ENCODE peak calls at places on chromosomes 13 and 19, in five cellular contexts. One of them, this sample, is unnamed.

GRCh38 chr19:7883105-7883504 is 5.2 kb upstream of the LRRC8E start:
- DNase-seq in AG10803: no peak
- DNase-seq in choroid plexus epithelial cell: no peak
- DNase-seq in stomach: no peak
- DNase-seq in GM06990: no peak
- DNase-seq in this sample: no peak

GRCh38 chr13:30388401-30389283 is 33.7 kb upstream of the UBE2L5 start:
- DNase-seq in AG10803: peak; percentile 82
- DNase-seq in choroid plexus epithelial cell: no peak
- DNase-seq in stomach: no peak
- DNase-seq in GM06990: no peak
- DNase-seq in this sample: no peak

GRCh38 chr13:99766641-99767045 is 204.9 kb downstream of the ZIC5 start:
- DNase-seq in AG10803: no peak
- DNase-seq in choroid plexus epithelial cell: peak; percentile 23
- DNase-seq in stomach: no peak
- DNase-seq in GM06990: no peak
- DNase-seq in this sample: no peak

GRCh38 chr13:66835040-66835628 is 395.0 kb downstream of the PCDH9 start:
- DNase-seq in AG10803: no peak
- DNase-seq in choroid plexus epithelial cell: peak; percentile 82
- DNase-seq in stomach: peak; percentile 38
- DNase-seq in GM06990: no peak
- DNase-seq in this sample: peak; percentile 40

GRCh38 chr19:6229951-6230712 is 49.6 kb downstream of the MLLT1 start:
- DNase-seq in AG10803: no peak
- DNase-seq in choroid plexus epithelial cell: no peak
- DNase-seq in stomach: no peak
- DNase-seq in GM06990: no peak
- DNase-seq in this sample: no peak

GRCh38 chr19:48874309-48875135 is 2.3 kb downstream of the PPP1R15A start:
- DNase-seq in AG10803: peak; percentile 63
- DNase-seq in choroid plexus epithelial cell: peak; percentile 44
- DNase-seq in stomach: peak; percentile 61
- DNase-seq in GM06990: no peak
- DNase-seq in this sample: peak; percentile 28

GRCh38 chr13:58144616-58145015 is 513.1 kb downstream of the PCDH17 start:
- DNase-seq in AG10803: no peak
- DNase-seq in choroid plexus epithelial cell: no peak
- DNase-seq in stomach: no peak
- DNase-seq in GM06990: no peak
- DNase-seq in this sample: no peak

GRCh38 chr13:67740871-67741475 is 510.8 kb upstream of the PCDH9 start:
- DNase-seq in AG10803: no peak
- DNase-seq in choroid plexus epithelial cell: no peak
- DNase-seq in stomach: no peak
- DNase-seq in GM06990: no peak
- DNase-seq in this sample: no peak

GRCh38 chr13:72839831-72840426 is 58.0 kb downstream of the PIBF1 start:
- DNase-seq in AG10803: peak; percentile 40
- DNase-seq in choroid plexus epithelial cell: peak; percentile 69
- DNase-seq in stomach: peak; percentile 72
- DNase-seq in GM06990: no peak
- DNase-seq in this sample: no peak

GRCh38 chr13:79995334-79995733 is 345.6 kb downstream of the SPRY2 start:
- DNase-seq in AG10803: peak; percentile 81
- DNase-seq in choroid plexus epithelial cell: peak; percentile 81
- DNase-seq in stomach: no peak
- DNase-seq in GM06990: no peak
- DNase-seq in this sample: peak; percentile 49

GRCh38 chr19:44777715-44778347 is at the start of gene CBLC:
- DNase-seq in AG10803: no peak
- DNase-seq in choroid plexus epithelial cell: no peak
- DNase-seq in stomach: peak; percentile 86
- DNase-seq in GM06990: no peak
- DNase-seq in this sample: no peak

DNA sequence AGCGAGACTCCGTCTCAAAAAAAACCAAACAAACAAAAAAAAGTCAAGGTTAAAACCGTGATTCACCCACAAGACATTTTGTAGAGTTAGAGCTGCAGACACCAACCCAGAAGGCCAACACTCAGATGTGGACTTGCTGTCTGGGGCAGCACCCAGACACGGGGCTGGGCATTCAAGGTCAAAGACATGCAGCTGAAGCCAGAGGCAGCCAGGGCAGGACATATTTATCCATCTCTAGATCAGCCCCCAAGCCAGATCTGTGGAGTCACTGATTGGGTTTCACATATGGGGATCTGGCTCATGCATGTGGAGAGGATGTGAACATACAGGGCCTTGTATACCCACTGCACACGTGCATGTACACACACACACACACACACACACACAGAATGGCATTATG is 3.6 kb downstream of the KLK15 start:
- DNase-seq in AG10803: no peak
- DNase-seq in choroid plexus epithelial cell: no peak
- DNase-seq in stomach: no peak
- DNase-seq in GM06990: no peak
- DNase-seq in this sample: no peak
- H3K4me3 ChIP-seq in AG10803: no peak overlapping the region
- H3K4me3 ChIP-seq in choroid plexus epithelial cell: no peak overlapping the region
- H3K4me3 ChIP-seq in stomach: no peak overlapping the region
- H3K4me3 ChIP-seq in GM06990: no peak overlapping the region
- H3K4me3 ChIP-seq in this sample: no peak overlapping the region

GRCh38 chr19:33204136-33204973 is 10.2 kb downstream of the LRP3 start:
- DNase-seq in AG10803: no peak
- DNase-seq in choroid plexus epithelial cell: no peak
- DNase-seq in stomach: no peak
- DNase-seq in GM06990: no peak
- DNase-seq in this sample: no peak

GRCh38 chr19:33201886-33202545 is 7.9 kb downstream of the LRP3 start:
- DNase-seq in AG10803: no peak
- DNase-seq in choroid plexus epithelial cell: no peak
- DNase-seq in stomach: no peak
- DNase-seq in GM06990: no peak
- DNase-seq in this sample: no peak

GRCh38 chr19:33201473-33201872 is 7.3 kb downstream of the LRP3 start:
- DNase-seq in AG10803: no peak
- DNase-seq in choroid plexus epithelial cell: no peak
- DNase-seq in stomach: no peak
- DNase-seq in GM06990: no peak
- DNase-seq in this sample: no peak

GRCh38 chr19:33203529-33203928 is 9.4 kb downstream of the LRP3 start:
- DNase-seq in AG10803: no peak
- DNase-seq in choroid plexus epithelial cell: no peak
- DNase-seq in stomach: no peak
- DNase-seq in GM06990: no peak
- DNase-seq in this sample: no peak

DNA sequence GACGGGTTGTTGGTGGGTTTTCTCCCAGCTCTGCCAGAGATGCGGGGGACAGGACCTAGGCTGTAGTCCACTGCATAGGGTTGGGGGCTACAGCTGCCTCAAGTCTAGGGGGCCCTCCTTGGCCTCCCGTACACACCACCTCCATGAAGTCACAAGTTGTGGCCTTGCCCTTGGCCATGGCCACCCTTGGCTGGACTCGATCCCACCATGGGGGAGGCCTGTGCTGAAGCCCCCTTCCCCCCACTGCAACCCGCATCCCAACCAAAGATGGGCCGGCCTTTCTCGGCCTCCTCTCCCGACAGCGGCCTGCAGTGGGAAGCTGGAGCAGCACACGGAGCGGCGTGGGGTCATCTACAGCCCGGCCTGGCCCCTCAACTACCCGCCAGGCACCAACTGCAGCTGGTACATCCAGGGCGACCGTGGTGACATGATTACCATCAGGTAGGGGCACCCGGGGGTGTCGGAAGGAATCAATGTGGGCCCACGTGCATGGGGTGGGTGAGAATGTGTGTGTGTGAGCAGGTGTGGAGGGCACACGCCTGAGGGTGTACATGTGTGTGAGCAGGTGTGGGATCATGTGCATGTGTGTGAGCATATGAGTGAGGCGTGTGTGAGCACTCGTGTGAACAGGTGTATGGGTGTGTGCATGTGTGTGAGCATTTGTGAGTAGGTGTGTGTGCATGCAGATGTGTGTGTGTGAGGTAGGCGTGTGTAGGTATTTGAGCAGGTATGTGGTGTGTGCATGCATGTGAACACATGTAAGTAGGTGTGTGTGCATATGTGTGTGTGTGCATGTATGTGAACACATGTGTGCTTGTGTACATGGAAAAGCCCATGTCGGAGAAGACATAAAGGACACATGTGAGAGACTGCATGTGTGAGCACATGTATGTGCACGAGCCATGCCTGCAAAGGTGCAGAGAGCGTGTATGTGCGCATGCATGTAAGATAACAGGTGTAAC is 8.7 kb downstream of the LRP3 start:
- DNase-seq in AG10803: no peak
- DNase-seq in choroid plexus epithelial cell: no peak
- DNase-seq in stomach: no peak
- DNase-seq in GM06990: no peak
- DNase-seq in this sample: no peak
- H3K4me3 ChIP-seq in AG10803: no peak overlapping the region
- H3K4me3 ChIP-seq in choroid plexus epithelial cell: no peak overlapping the region
- H3K4me3 ChIP-seq in stomach: no peak overlapping the region
- H3K4me3 ChIP-seq in GM06990: no peak overlapping the region
- H3K4me3 ChIP-seq in this sample: no peak overlapping the region

DNA sequence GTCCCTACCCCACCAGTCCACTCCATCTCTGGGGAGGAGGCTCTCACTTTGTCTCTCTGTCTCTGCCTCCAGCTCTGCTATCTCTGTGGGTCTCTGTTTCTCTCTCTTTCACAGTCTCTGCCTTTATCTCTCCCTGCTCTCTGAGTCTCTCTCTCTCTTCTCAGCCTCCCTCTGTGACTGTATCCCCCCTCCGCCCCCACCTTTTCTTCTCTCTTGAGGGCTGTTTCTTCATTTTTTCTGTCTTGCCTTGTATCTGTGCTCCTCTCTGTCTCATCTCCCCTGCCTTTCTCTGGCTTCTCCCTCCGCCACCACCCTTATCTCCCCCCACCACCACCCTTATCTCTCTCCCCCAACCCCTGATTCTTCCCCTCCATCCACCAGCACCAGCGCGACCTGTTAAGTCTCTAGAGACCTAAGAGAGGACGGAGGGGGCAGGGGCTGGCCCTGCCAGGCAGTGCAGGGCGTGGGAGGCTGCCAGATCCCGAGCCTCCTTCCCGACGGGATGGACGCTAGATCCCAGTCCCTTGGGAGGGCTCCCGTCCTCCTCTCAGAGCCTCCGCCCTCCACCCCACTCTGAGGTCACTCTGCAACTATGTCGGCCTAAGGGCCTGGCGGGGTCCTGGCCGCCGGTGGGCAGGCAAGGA is 1.0 kb downstream of the AXL start:
- DNase-seq in AG10803: peak; percentile 76
- DNase-seq in choroid plexus epithelial cell: peak; percentile 49
- DNase-seq in stomach: no peak
- DNase-seq in GM06990: no peak
- DNase-seq in this sample: no peak
- H3K4me3 ChIP-seq in AG10803: peak overlapping the region; percentile 94
- H3K4me3 ChIP-seq in choroid plexus epithelial cell: peak overlapping the region; percentile 79
- H3K4me3 ChIP-seq in stomach: peak overlapping the region; percentile 55
- H3K4me3 ChIP-seq in GM06990: no peak overlapping the region
- H3K4me3 ChIP-seq in this sample: peak overlapping the region; percentile 86

GRCh38 chr19:22783651-22784050 is 300 bp downstream of the ZNF99 start:
- DNase-seq in AG10803: no peak
- DNase-seq in choroid plexus epithelial cell: no peak
- DNase-seq in stomach: no peak
- DNase-seq in GM06990: no peak
- DNase-seq in this sample: no peak
- H3K4me3 ChIP-seq in AG10803: no peak overlapping the region
- H3K4me3 ChIP-seq in choroid plexus epithelial cell: no peak overlapping the region
- H3K4me3 ChIP-seq in stomach: peak overlapping the region; percentile 29
- H3K4me3 ChIP-seq in GM06990: no peak overlapping the region
- H3K4me3 ChIP-seq in this sample: no peak overlapping the region

GRCh38 chr13:48317511-48317981 is 14.0 kb downstream of the RB1 start:
- DNase-seq in AG10803: no peak
- DNase-seq in choroid plexus epithelial cell: no peak
- DNase-seq in stomach: no peak
- DNase-seq in GM06990: no peak
- DNase-seq in this sample: no peak

GRCh38 chr13:48316826-48317510 is 13.4 kb downstream of the RB1 start:
- DNase-seq in AG10803: no peak
- DNase-seq in choroid plexus epithelial cell: no peak
- DNase-seq in stomach: no peak
- DNase-seq in GM06990: no peak
- DNase-seq in this sample: no peak

GRCh38 chr13:48318714-48319457 is 15.3 kb downstream of the RB1 start:
- DNase-seq in AG10803: peak; percentile 19
- DNase-seq in choroid plexus epithelial cell: no peak
- DNase-seq in stomach: no peak
- DNase-seq in GM06990: peak; percentile 22
- DNase-seq in this sample: no peak

GRCh38 chr13:48319458-48320395 is 16.2 kb downstream of the RB1 start:
- DNase-seq in AG10803: no peak
- DNase-seq in choroid plexus epithelial cell: no peak
- DNase-seq in stomach: no peak
- DNase-seq in GM06990: peak; percentile 21
- DNase-seq in this sample: no peak

DNA sequence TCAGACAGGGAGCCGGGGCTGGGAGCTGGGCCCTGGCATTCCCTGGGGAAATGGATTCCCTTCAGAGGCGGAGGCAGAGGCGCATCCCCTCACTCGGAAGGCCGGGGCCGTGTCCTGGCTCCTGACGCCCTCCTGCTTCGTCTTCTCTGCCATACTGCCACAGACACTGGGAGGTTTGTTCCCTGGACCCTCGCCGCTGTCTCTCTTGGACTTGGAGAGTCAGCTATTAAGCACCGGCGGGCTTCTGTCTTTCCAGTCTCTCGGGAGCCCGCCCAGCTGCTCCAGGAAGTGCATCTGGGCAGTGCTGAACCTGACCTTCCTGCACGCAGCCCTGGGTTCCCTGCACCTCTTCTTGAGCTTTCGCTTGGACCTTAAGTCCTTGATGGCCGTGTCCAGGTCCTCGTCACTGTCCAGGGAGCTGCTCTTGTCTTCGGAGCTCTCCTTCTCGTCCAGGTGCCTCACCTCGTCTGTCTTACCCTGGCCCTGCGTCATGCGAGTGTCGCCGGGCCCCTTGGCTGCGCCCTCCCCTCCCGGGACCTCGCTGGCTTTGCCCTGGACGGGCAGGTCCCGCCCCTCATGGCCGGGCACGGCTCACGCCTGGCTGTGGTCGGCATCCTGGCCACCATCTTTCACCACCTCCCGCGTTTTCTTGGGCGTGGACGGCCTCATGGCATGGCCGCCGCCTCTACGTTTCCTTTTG is 14.6 kb downstream of the RB1 start:
- DNase-seq in AG10803: no peak
- DNase-seq in choroid plexus epithelial cell: no peak
- DNase-seq in stomach: no peak
- DNase-seq in GM06990: peak; percentile 18
- DNase-seq in this sample: no peak
- H3K4me3 ChIP-seq in AG10803: no peak overlapping the region
- H3K4me3 ChIP-seq in choroid plexus epithelial cell: no peak overlapping the region
- H3K4me3 ChIP-seq in stomach: peak overlapping the region; percentile 27
- H3K4me3 ChIP-seq in GM06990: no peak overlapping the region
- H3K4me3 ChIP-seq in this sample: no peak overlapping the region

DNA sequence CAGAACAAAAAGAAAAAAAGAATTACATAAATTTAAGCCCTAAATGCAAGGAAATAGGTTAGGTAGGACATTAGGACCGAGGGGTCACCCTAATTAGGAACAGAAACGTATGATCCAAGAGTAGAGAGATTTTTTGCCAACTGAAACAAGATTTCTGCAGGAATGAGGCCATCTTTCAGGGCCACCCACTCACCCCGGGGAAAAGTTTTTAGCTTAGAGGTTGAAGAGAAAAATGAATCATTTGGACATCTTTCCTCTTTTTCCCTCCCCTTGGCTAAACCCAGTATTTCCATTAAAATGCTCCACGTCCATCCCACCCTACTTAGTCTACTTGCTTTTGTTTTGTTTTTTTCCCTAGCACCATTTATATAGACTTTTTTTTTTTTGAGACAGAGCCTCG is 10.6 kb upstream of the PNMA8A start:
- DNase-seq in AG10803: peak; percentile 35
- DNase-seq in choroid plexus epithelial cell: no peak
- DNase-seq in stomach: no peak
- DNase-seq in GM06990: no peak
- DNase-seq in this sample: no peak
- H3K4me3 ChIP-seq in AG10803: no peak overlapping the region
- H3K4me3 ChIP-seq in choroid plexus epithelial cell: no peak overlapping the region
- H3K4me3 ChIP-seq in stomach: no peak overlapping the region
- H3K4me3 ChIP-seq in GM06990: no peak overlapping the region
- H3K4me3 ChIP-seq in this sample: no peak overlapping the region